ENCODE peak calls at places on chromosomes 6 and 20, in eight cellular contexts. X is T-helper 2 cell; B is endodermal cell; N is putamen; Y is activated CD8-positive, alpha-beta memory T cell treated with anti-CD3 and anti-CD28 coated beads, Interleukin-2, amount 50 U/mL, for 4 hours; I is kidney glomerular epithelial cell; E is EL; J is NCI-H748 treated with DMSO at 0.1 percent for 48 hours. G is an unnamed sample.

GRCh38 chr20:20130399-20130798 is 78.1 kb downstream of the CFAP61 start:
- DNase-seq in B (peak), I (no peak), Y (no peak), N (no peak), J (peak), X (no peak), E (peak), G (no peak)

GRCh38 chr6:92587521-92587920 is 831.8 kb downstream of the EPHA7 start:
- DNase-seq in I (no peak), B (no peak), E (no peak), Y (no peak), J (no peak), N (no peak), X (no peak), G (no peak)

GRCh38 chr20:53190225-53190624 is 218.1 kb downstream of the TSHZ2 start:
- DNase-seq in X (no peak), I (no peak), B (no peak), Y (no peak), N (no peak), E (no peak), J (no peak), G (no peak)

GRCh38 chr6:14905201-14905600 is 340.7 kb upstream of the JARID2 start:
- DNase-seq in J (no peak), N (no peak), I (no peak), E (no peak), X (no peak), Y (no peak), B (no peak), G (no peak)

GRCh38 chr6:27617046-27617687 is 144.3 kb upstream of the ZNF184 start:
- DNase-seq in E (peak), J (peak), N (no peak), B (peak), X (no peak), Y (no peak), I (peak), G (peak)

GRCh38 chr6:41449399-41450245 is 96.6 kb upstream of the FOXP4 start:
- DNase-seq in Y (no peak), I (no peak), X (no peak), B (peak), J (peak), N (no peak), E (no peak), G (no peak)

GRCh38 chr6:163962627-163963117 is 548.2 kb downstream of the QKI start:
- DNase-seq in Y (no peak), I (no peak), E (no peak), J (peak), B (no peak), N (no peak), X (no peak), G (no peak)

GRCh38 chr6:46407785-46408530 is 83.3 kb downstream of the RCAN2 start:
- DNase-seq in N (no peak), I (no peak), E (no peak), J (no peak), X (no peak), B (no peak), Y (no peak), G (no peak)

GRCh38 chr20:15708984-15709598 is 864.2 kb downstream of the KIF16B start:
- DNase-seq in X (no peak), J (peak), Y (peak), E (no peak), N (no peak), B (peak), I (no peak), G (no peak)

GRCh38 chr20:32589256-32589655 is 4.1 kb upstream of the NOL4L start:
- DNase-seq in Y (no peak), B (no peak), X (no peak), N (no peak), I (no peak), E (peak), J (no peak), G (no peak)

GRCh38 chr6:14804001-14804401 is 441.9 kb upstream of the JARID2 start:
- DNase-seq in E (peak), N (no peak), I (no peak), Y (no peak), J (no peak), B (no peak), X (no peak), G (peak)

GRCh38 chr6:105452924-105453756 is 50.3 kb upstream of the PREP start:
- DNase-seq in B (no peak), N (no peak), I (no peak), Y (peak), E (no peak), J (no peak), X (peak), G (no peak)

GRCh38 chr6:98054453-98054852 is 771.4 kb upstream of the MMS22L start:
- DNase-seq in B (no peak), X (no peak), E (no peak), I (peak), Y (no peak), J (no peak), N (no peak), G (no peak)

GRCh38 chr6:4157506-4157905 is 22.1 kb upstream of the ECI2 start:
- DNase-seq in N (no peak), B (no peak), I (no peak), E (no peak), Y (no peak), X (no peak), J (no peak), G (peak)

GRCh38 chr6:162404926-162405325 is 322.6 kb downstream of the PRKN start:
- DNase-seq in E (no peak), I (no peak), B (no peak), X (no peak), Y (no peak), N (no peak), J (no peak), G (no peak)

GRCh38 chr6:109165392-109165964 is 70.2 kb downstream of the CEP57L1 start:
- DNase-seq in I (peak), E (peak), J (peak), X (no peak), Y (no peak), N (no peak), B (peak), G (peak)

GRCh38 chr20:9609892-9610502 is 95.6 kb downstream of the LAMP5 start:
- DNase-seq in Y (peak), B (peak), N (peak), E (peak), I (peak), X (no peak), J (peak), G (peak)

GRCh38 chr6:118826096-118826495 is 67.9 kb upstream of the ASF1A start:
- DNase-seq in N (no peak), I (no peak), X (no peak), J (no peak), B (no peak), Y (no peak), E (no peak), G (no peak)

GRCh38 chr20:9110365-9110764 is 41.5 kb downstream of the PLCB4 start:
- DNase-seq in I (no peak), J (no peak), N (no peak), B (no peak), Y (no peak), E (no peak), X (no peak), G (no peak)

GRCh38 chr6:101290346-101290745 is 103.2 kb upstream of the GRIK2 start:
- DNase-seq in I (no peak), N (no peak), B (no peak), J (no peak), X (no peak), E (peak), Y (no peak), G (peak)

GRCh38 chr6:72720464-72720863 is 98.6 kb downstream of the KCNQ5 start:
- DNase-seq in I (no peak), Y (no peak), J (no peak), B (no peak), X (no peak), N (no peak), E (peak), G (no peak)

GRCh38 chr20:17655286-17655651 is 26.8 kb downstream of the RRBP1 start:
- DNase-seq in E (peak), I (no peak), Y (no peak), N (no peak), B (peak), J (no peak), X (no peak), G (no peak)

GRCh38 chr6:45364466-45364865 is 13.3 kb downstream of the SUPT3H start:
- DNase-seq in I (no peak), X (no peak), E (no peak), B (no peak), Y (no peak), J (no peak), N (no peak), G (no peak)

GRCh38 chr20:19758888-19759331 is 852 bp downstream of the RIN2 start:
- DNase-seq in I (peak), N (peak), X (no peak), Y (no peak), E (peak), B (peak), J (no peak), G (peak)

GRCh38 chr20:26207237-26207966 is 510.7 kb upstream of the ZNF337 start:
- DNase-seq in E (no peak), B (no peak), N (no peak), I (no peak), Y (no peak), X (no peak), J (no peak), G (no peak)

GRCh38 chr6:146914563-146915483 is 289.4 kb upstream of the STXBP5 start:
- DNase-seq in X (no peak), E (peak), I (peak), J (no peak), N (no peak), Y (no peak), B (no peak), G (peak)

GRCh38 chr6:170149681-170150589 is 140.9 kb downstream of the DLL1 start:
- DNase-seq in N (no peak), Y (no peak), B (no peak), X (no peak), J (no peak), I (no peak), E (no peak), G (no peak)

GRCh38 chr6:88047510-88048150 is at the start of gene SPACA1:
- DNase-seq in N (no peak), I (no peak), B (no peak), J (no peak), E (no peak), X (no peak), Y (no peak), G (no peak)

GRCh38 chr6:71107935-71108420 is 151.1 kb upstream of the B3GAT2 start:
- DNase-seq in N (no peak), E (peak), X (no peak), Y (no peak), J (peak), I (peak), B (no peak), G (peak)

GRCh38 chr20:46998497-46999190 is 104.0 kb downstream of the EYA2 start:
- DNase-seq in Y (no peak), X (no peak), E (no peak), B (peak), N (no peak), J (no peak), I (no peak), G (no peak)

G was measured in myocyte.